ENCODE peak calls at places on chromosomes 4 and X, in five cellular contexts. T is activated CD8-positive, alpha-beta memory T cell treated with anti-CD3 and anti-CD28 coated beads, Interleukin-2, amount 10 ng/mL, durations not matched to agents 7 days and 5 days; N is activated T-cell treated with anti-CD3 and anti-CD28 coated beads, Interleukin-2, amount 50 U/mL, for 72 hours; X is body of pancreas; W is spleen. L is an unnamed sample.
A peak's percentile ranks its signal among the peaks of the same experiment; 100 is the strongest.

GRCh38 chr4:592825-593520 is 16.9 kb upstream of the TMEM271 start:
- DNase-seq in T (no peak), N (no peak), X (no peak), W (no peak), L (no peak)

GRCh38 chr4:170853422-170854021 is 763.8 kb upstream of the AADAT start:
- DNase-seq in T (peak; percentile 41), N (peak; percentile 13), X (peak; percentile 65), W (no peak), L (no peak)

GRCh38 chrX:150211988-150212387 is 151.1 kb upstream of the MAMLD1 start:
- DNase-seq in T (peak; percentile 2), N (no peak), X (no peak), W (no peak), L (no peak)

GRCh38 chrX:136055651-136056221 is 70.5 kb downstream of the SLC9A6 start:
- DNase-seq in T (no peak), N (no peak), X (no peak), W (no peak), L (no peak)

GRCh38 chr4:174873931-174874330 is 44.2 kb upstream of the ADAM29 start:
- DNase-seq in T (no peak), N (no peak), X (no peak), W (no peak), L (no peak)

GRCh38 chr4:3523628-3524221 is 8.5 kb downstream of the LRPAP1 start:
- DNase-seq in T (no peak), N (no peak), X (peak; percentile 10), W (peak; percentile 70), L (no peak)

GRCh38 chr4:2804449-2804972 is 11.6 kb downstream of the SH3BP2 start:
- DNase-seq in T (no peak), N (no peak), X (no peak), W (peak; percentile 75), L (no peak)

GRCh38 chr4:73816814-73817213 is 19.7 kb upstream of the CXCL6 start:
- DNase-seq in T (no peak), N (no peak), X (no peak), W (no peak), L (peak; percentile 11)

GRCh38 chr4:123672987-123673386 is 276.4 kb downstream of the SPRY1 start:
- DNase-seq in T (no peak), N (no peak), X (no peak), W (no peak), L (no peak)

GRCh38 chr4:137967480-137968190 is 274.5 kb downstream of the SLC7A11 start:
- DNase-seq in T (no peak), N (no peak), X (no peak), W (no peak), L (no peak)

GRCh38 chrX:18101087-18101486 is 119.6 kb downstream of the BEND2 start:
- DNase-seq in T (no peak), N (no peak), X (no peak), W (no peak), L (no peak)

GRCh38 chr4:4502694-4503311 is 39.0 kb downstream of the STX18 start:
- DNase-seq in T (peak; percentile 53), N (peak; percentile 27), X (no peak), W (no peak), L (no peak)

GRCh38 chr4:121380448-121381147 is at the start of gene QRFPR:
- DNase-seq in T (no peak), N (no peak), X (no peak), W (peak; percentile 73), L (peak; percentile 14)

GRCh38 chrX:98548550-98548949 is 1664.8 kb downstream of the RPA4 start:
- DNase-seq in T (no peak), N (no peak), X (no peak), W (no peak), L (no peak)

GRCh38 chrX:154396948-154397887 is 959 bp upstream of the RPL10 start:
- DNase-seq in T (peak; percentile 77), N (peak; percentile 75), X (peak; percentile 81), W (peak; percentile 92), L (peak; percentile 66)

GRCh38 chr4:188113156-188113555 is 3.8 kb upstream of the TRIML2 start:
- DNase-seq in T (no peak), N (no peak), X (no peak), W (no peak), L (no peak)

GRCh38 chrX:68671221-68671620 is 23.8 kb downstream of the STARD8 start:
- DNase-seq in T (no peak), N (no peak), X (no peak), W (no peak), L (no peak)

GRCh38 chr4:87058272-87059073 is 123.7 kb downstream of the AFF1 start:
- DNase-seq in T (peak; percentile 50), N (peak; percentile 56), X (no peak), W (no peak), L (peak; percentile 17)

GRCh38 chr4:38190717-38191178 is 230.6 kb downstream of the PTTG2 start:
- DNase-seq in T (no peak), N (no peak), X (no peak), W (no peak), L (no peak)

GRCh38 chrX:53071604-53072417 is 10.4 kb upstream of the TSPYL2 start:
- DNase-seq in T (peak; percentile 77), N (peak; percentile 65), X (peak; percentile 76), W (peak; percentile 92), L (peak; percentile 69)

GRCh38 chr4:5945936-5946335 is 53.0 kb upstream of the CRMP1 start:
- DNase-seq in T (no peak), N (no peak), X (no peak), W (peak; percentile 67), L (no peak)

GRCh38 chr4:84666444-84666843 is 83.5 kb downstream of the CDS1 start:
- DNase-seq in T (no peak), N (no peak), X (no peak), W (no peak), L (no peak)

GRCh38 chr4:166538491-166539005 is 665.5 kb downstream of the TLL1 start:
- DNase-seq in T (no peak), N (no peak), X (no peak), W (no peak), L (no peak)

GRCh38 chr4:108335081-108335480 is 166.3 kb upstream of the LEF1 start:
- DNase-seq in T (no peak), N (no peak), X (no peak), W (no peak), L (no peak)

L was measured in NCI-H510A.